ENCODE peak calls at places on chromosomes 11 and 22, in eight cellular contexts. M is NCI-H1105 treated with DMSO at 0.1 percent for 48 hours; I is GM13976; S is NCI-H1694; U is NCI-H510A; Y is activated T-cell treated with anti-CD3 and anti-CD28 coated beads, Interleukin-2, amount 50 U/mL, for 48 hours; J is T-helper 2 cell; X is T1000. W is an unnamed sample.
A peak's percentile ranks its signal among the peaks of the same experiment; 100 is the strongest.

GRCh38 chr11:9726313-9727022 is 62.6 kb downstream of the SWAP70 start:
- DNase-seq in J (no peak), I (no peak), X (no peak), M (peak; percentile 18), Y (no peak), U (no peak), S (no peak), W (no peak)

GRCh38 chr11:61728940-61729219 is 23.6 kb upstream of the MYRF start:
- DNase-seq in M (no peak), X (no peak), U (no peak), Y (peak; percentile 25), I (peak; percentile 69), S (no peak), J (no peak), W (no peak)

GRCh38 chr11:32809313-32809712 is 14.9 kb upstream of the CCDC73 start:
- DNase-seq in X (no peak), U (peak; percentile 3), Y (peak; percentile 67), J (no peak), I (peak; percentile 72), M (peak; percentile 67), S (peak; percentile 78), W (no peak)

GRCh38 chr22:20566420-20567260 is 59.2 kb downstream of the MED15 start:
- DNase-seq in Y (peak; percentile 51), S (no peak), J (peak; percentile 83), X (peak; percentile 32), U (no peak), I (no peak), M (no peak), W (no peak)

GRCh38 chr11:94588366-94588952 is 21.3 kb downstream of the PIWIL4 start:
- DNase-seq in J (no peak), X (no peak), Y (no peak), U (no peak), I (no peak), M (no peak), S (no peak), W (no peak)

GRCh38 chr11:93444671-93445073 is 98.5 kb downstream of the SMCO4 start:
- DNase-seq in X (no peak), U (peak; percentile 86), J (no peak), S (no peak), I (no peak), Y (peak; percentile 46), M (no peak), W (no peak)

GRCh38 chr22:38162881-38163843 is 18.5 kb downstream of the PLA2G6 start:
- DNase-seq in S (no peak), J (no peak), I (no peak), X (no peak), Y (no peak), U (no peak), M (no peak), W (peak; percentile 40)

GRCh38 chr11:10038916-10039315 is 255.1 kb downstream of the SBF2 start:
- DNase-seq in I (no peak), Y (no peak), M (no peak), J (no peak), S (no peak), U (no peak), X (no peak), W (no peak)

GRCh38 chr11:59600636-59601035 is 14.9 kb downstream of the OSBP start:
- DNase-seq in J (no peak), U (no peak), X (no peak), I (no peak), M (no peak), Y (no peak), S (no peak), W (no peak)

GRCh38 chr22:27726726-27727449 is 74.7 kb downstream of the MN1 start:
- DNase-seq in Y (no peak), M (no peak), U (no peak), I (no peak), S (no peak), J (no peak), X (no peak), W (no peak)

GRCh38 chr11:44017443-44018126 is 30.2 kb upstream of the ACCSL start:
- DNase-seq in Y (no peak), S (peak; percentile 41), U (no peak), I (no peak), J (no peak), X (no peak), M (peak; percentile 72), W (no peak)

GRCh38 chr22:38788417-38788816 is 5.5 kb downstream of the DNAL4 start:
- DNase-seq in J (no peak), M (peak; percentile 90), Y (no peak), I (no peak), S (no peak), X (peak; percentile 24), U (no peak), W (no peak)

GRCh38 chr11:103007521-103007920 is 52.0 kb upstream of the MMP13 start:
- DNase-seq in U (no peak), M (no peak), X (no peak), J (no peak), S (no peak), I (no peak), Y (no peak), W (no peak)

GRCh38 chr11:117752721-117753237 is 44.2 kb downstream of the DSCAML1 start:
- DNase-seq in S (no peak), X (no peak), M (no peak), J (no peak), U (no peak), Y (no peak), I (no peak), W (no peak)

GRCh38 chr11:31817054-31817620 is 6.0 kb upstream of the PAX6 start:
- DNase-seq in S (peak; percentile 51), J (no peak), X (no peak), I (peak; percentile 44), Y (peak; percentile 29), U (no peak), M (peak; percentile 39), W (no peak)

GRCh38 chr11:66211100-66211499 is 57.3 kb upstream of the RAB1B start:
- DNase-seq in I (no peak), M (no peak), U (no peak), X (no peak), S (no peak), Y (no peak), J (no peak), W (no peak)

GRCh38 chr11:30567148-30567547 is 19.0 kb downstream of the MPPED2 start:
- DNase-seq in J (no peak), S (no peak), I (no peak), Y (no peak), X (no peak), M (no peak), U (no peak), W (no peak)

GRCh38 chr22:48665286-48666010 is 1162.2 kb downstream of the BRD1 start:
- DNase-seq in I (no peak), S (no peak), U (no peak), Y (no peak), X (no peak), M (no peak), J (no peak), W (no peak)

GRCh38 chr22:24089951-24090350 is 78.8 kb downstream of the CABIN1 start:
- DNase-seq in X (no peak), U (no peak), J (no peak), I (no peak), Y (no peak), M (no peak), S (no peak), W (no peak)

GRCh38 chr11:62337682-62338181 is 484 bp downstream of the ASRGL1 start:
- DNase-seq in M (peak; percentile 49), J (no peak), I (peak; percentile 32), U (no peak), X (no peak), Y (peak; percentile 35), S (no peak), W (peak; percentile 29)

GRCh38 chr11:130175898-130176297 is 16.3 kb downstream of the ST14 start:
- DNase-seq in J (no peak), X (no peak), S (no peak), I (no peak), U (no peak), Y (no peak), M (no peak), W (no peak)

GRCh38 chr11:77196961-77197360 is 68.9 kb downstream of the MYO7A start:
- DNase-seq in Y (no peak), M (no peak), I (no peak), S (no peak), U (no peak), X (no peak), J (no peak), W (no peak)

GRCh38 chr11:75562836-75563484 is 907 bp downstream of the SERPINH1 start:
- DNase-seq in I (no peak), X (peak; percentile 18), S (no peak), U (no peak), Y (no peak), M (no peak), J (no peak), W (no peak)

GRCh38 chr11:79269923-79270322 is 170.9 kb downstream of the TENM4 start:
- DNase-seq in Y (no peak), S (no peak), U (no peak), X (no peak), I (no peak), J (no peak), M (peak; percentile 47), W (no peak)

GRCh38 chr11:132632641-132633124 is 899.6 kb downstream of the OPCML start:
- DNase-seq in X (peak; percentile 55), U (peak; percentile 46), J (no peak), S (peak; percentile 54), I (no peak), M (peak; percentile 56), Y (no peak), W (no peak)

GRCh38 chr11:35317253-35317652 is 102.1 kb downstream of the SLC1A2 start:
- DNase-seq in J (no peak), U (no peak), X (no peak), Y (no peak), I (no peak), M (no peak), S (no peak), W (no peak)

GRCh38 chr11:67392182-67392715 is 463 bp downstream of the RAD9A start:
- DNase-seq in X (no peak), S (no peak), Y (no peak), M (no peak), U (no peak), J (no peak), I (no peak), W (no peak)

GRCh38 chr22:25062378-25063095 is 110.0 kb downstream of the KIAA1671 start:
- DNase-seq in I (no peak), S (peak; percentile 11), J (peak; percentile 88), U (no peak), Y (peak; percentile 67), M (no peak), X (no peak), W (no peak)

GRCh38 chr11:81497202-81497804 is 1236.4 kb downstream of the FAM181B start:
- DNase-seq in Y (no peak), J (no peak), S (peak; percentile 12), X (no peak), M (peak; percentile 50), U (no peak), I (peak; percentile 11), W (no peak)

W was measured in activated B cell treated with CpG ODN at 0.5 μM for 24 hours.